ENCODE peak calls at places on chromosomes 6 and 20, in seven cellular contexts. V is spleen; F is breast epithelium; E is A673; Q is CD8-positive, alpha-beta T cell; G is ovary; K is SK-N-SH. N is an unnamed sample.

GRCh38 chr20:43916073-43916874 is 1.6 kb downstream of the TOX2 start:
- DNase-seq in F (no peak), G (no peak), E (peak; percentile 56), V (no peak), Q (no peak), K (peak; percentile 72), N (peak; percentile 85)

GRCh38 chr6:31070711-31071197 is 41.6 kb downstream of the C6orf15 start:
- DNase-seq in G (peak; percentile 55), K (no peak), E (peak; percentile 79), V (no peak), F (peak; percentile 53), Q (no peak), N (no peak)

GRCh38 chr6:56378966-56379608 is 131.7 kb upstream of the COL21A1 start:
- DNase-seq in Q (no peak), F (no peak), G (no peak), E (no peak), V (no peak), K (no peak), N (no peak)

GRCh38 chr6:30862156-30862875 is 22.0 kb upstream of the DDR1 start:
- DNase-seq in G (no peak), F (no peak), Q (no peak), V (no peak), E (no peak), K (no peak), N (no peak)

GRCh38 chr6:135488023-135488422 is 9.5 kb downstream of the AHI1 start:
- DNase-seq in E (peak; percentile 12), Q (no peak), K (no peak), G (no peak), F (no peak), V (no peak), N (no peak)

GRCh38 chr6:33049323-33049722 is 24.1 kb downstream of the HLA-DPA1 start:
- DNase-seq in Q (no peak), F (no peak), E (no peak), G (no peak), K (no peak), V (no peak), N (no peak)

GRCh38 chr6:72944660-72945059 is 280.6 kb downstream of the KHDC1L start:
- DNase-seq in E (no peak), Q (no peak), V (no peak), K (no peak), G (no peak), F (no peak), N (no peak)

GRCh38 chr6:35415065-35415880 is 36.9 kb upstream of the FANCE start:
- DNase-seq in F (peak; percentile 69), G (peak; percentile 81), K (peak; percentile 63), Q (no peak), V (no peak), E (peak; percentile 74), N (peak; percentile 45)

GRCh38 chr6:134035823-134036296 is 16.6 kb downstream of the SLC2A12 start:
- DNase-seq in E (no peak), Q (no peak), K (no peak), G (no peak), F (peak; percentile 58), V (no peak), N (no peak)

DNA sequence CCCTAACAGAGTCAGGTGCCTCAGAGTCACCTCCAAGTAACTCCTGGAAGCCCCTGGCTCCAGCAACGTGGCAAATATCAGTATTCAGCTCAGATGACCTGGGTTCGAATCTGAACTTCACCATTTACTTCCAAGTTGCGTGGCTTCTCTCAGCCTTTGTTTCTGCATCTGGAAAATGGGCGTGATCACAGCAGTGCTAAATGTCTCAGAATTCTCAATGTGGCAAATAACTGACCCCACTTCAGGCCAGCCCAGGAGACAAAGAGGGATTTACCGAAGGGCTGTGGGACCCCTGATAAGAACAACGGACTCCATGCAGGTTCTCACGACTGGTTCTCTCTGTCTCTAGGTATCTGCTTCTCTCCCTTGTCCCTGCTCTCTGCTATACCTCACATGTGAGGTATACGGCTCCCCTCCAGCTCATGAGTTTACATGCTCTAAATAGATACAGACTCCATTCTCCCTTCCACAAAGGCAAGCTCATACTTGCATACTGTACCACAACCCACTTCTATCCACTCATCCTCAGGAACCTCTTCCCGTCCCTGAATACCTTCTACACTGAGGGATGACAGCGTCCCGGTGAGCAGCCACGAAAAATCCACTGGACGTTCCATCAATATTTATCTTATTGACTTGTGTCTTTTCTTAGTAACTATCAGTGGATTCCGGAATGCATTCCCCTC is 84.1 kb downstream of the SNX5 start:
- DNase-seq in V (peak; percentile 39), K (no peak), E (no peak), Q (no peak), F (no peak), G (no peak), N (no peak)
- H3K4me1 ChIP-seq in V (peaks cover 19% of the 10 kb centered on the region), K (no peaks in the 10 kb centered on the region), E (no peaks in the 10 kb centered on the region), Q (no peaks in the 10 kb centered on the region), F (peaks cover 4% of the 10 kb centered on the region), G (peaks cover 3% of the 10 kb centered on the region), N (no peaks in the 10 kb centered on the region)

DNA sequence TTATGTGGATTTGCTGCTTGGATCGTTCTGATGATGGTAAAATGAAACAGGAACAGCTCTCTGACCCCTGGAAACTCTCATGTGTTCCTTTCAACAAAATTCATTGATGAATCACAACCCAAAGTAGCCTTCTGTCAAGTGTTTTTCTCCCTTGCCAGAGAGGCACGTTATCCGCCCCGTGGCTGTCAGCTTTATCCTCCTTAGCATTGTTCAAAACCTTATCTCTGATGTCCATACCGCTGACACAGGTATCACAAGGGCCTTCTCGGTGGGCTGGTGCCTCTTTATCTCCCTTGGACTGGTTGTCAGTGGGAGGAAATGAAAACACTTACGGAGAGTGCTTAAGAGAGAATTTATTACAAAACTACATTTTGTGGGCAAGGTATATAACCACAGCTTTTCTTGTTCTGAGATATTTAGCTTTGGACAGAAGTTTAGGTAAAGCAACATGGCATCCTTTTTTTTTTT is 84.9 kb downstream of the TIAM2 start:
- DNase-seq in V (no peak), E (no peak), G (no peak), Q (no peak), K (no peak), F (no peak), N (no peak)
- H3K4me1 ChIP-seq in V (no peaks in the 10 kb centered on the region), E (no peaks in the 10 kb centered on the region), G (peaks cover 9% of the 10 kb centered on the region), Q (no peaks in the 10 kb centered on the region), K (no peaks in the 10 kb centered on the region), F (no peaks in the 10 kb centered on the region), N (no peaks in the 10 kb centered on the region)

DNA sequence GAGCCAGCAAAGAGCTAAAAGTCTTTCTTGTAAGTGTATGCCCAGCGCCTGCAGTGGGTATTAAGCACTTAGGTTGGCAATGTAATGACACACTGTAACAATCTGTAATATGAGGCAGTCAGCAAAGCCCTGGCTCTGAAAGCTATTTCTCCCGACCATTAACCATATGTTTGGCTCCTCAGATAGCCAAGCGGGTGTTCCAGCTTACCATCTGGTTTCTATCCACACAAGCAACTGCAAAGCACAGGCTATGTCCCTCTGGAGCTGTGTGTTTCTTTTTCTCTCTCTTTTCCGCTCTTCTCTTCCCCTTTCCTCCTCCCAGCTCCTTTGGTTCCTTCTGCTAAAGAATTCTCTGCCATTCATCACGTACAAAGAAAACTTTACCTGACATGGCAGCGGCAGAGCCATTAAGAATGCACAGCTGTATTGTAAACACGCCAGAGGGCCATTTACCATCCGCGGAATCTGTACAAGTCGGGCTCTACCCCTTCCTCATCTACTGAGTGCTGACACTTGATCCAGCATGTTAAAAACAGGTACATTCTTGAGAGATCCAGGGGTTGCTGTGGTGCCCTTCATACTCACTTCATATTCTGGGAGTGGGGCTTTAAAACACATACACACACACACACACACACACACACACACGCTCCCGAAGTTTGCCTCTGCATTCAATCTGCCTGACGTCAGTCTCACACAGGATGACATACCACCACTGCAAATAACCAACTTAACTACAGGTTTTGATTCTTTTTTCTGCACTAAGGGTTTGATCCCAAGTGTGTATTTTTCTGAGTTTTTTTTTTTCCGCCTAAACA is 77.3 kb downstream of the BACH2 start:
- DNase-seq in E (peak; percentile 71), K (peak; percentile 64), F (peak; percentile 28), Q (no peak), V (no peak), G (peak; percentile 56), N (peak; percentile 21)
- H3K4me1 ChIP-seq in E (peaks cover 30% of the 10 kb centered on the region), K (peaks cover 34% of the 10 kb centered on the region), F (peaks cover 4% of the 10 kb centered on the region), Q (peaks cover 77% of the 10 kb centered on the region), V (peaks cover 52% of the 10 kb centered on the region), G (peaks cover 18% of the 10 kb centered on the region), N (peaks cover 40% of the 10 kb centered on the region)

DNA sequence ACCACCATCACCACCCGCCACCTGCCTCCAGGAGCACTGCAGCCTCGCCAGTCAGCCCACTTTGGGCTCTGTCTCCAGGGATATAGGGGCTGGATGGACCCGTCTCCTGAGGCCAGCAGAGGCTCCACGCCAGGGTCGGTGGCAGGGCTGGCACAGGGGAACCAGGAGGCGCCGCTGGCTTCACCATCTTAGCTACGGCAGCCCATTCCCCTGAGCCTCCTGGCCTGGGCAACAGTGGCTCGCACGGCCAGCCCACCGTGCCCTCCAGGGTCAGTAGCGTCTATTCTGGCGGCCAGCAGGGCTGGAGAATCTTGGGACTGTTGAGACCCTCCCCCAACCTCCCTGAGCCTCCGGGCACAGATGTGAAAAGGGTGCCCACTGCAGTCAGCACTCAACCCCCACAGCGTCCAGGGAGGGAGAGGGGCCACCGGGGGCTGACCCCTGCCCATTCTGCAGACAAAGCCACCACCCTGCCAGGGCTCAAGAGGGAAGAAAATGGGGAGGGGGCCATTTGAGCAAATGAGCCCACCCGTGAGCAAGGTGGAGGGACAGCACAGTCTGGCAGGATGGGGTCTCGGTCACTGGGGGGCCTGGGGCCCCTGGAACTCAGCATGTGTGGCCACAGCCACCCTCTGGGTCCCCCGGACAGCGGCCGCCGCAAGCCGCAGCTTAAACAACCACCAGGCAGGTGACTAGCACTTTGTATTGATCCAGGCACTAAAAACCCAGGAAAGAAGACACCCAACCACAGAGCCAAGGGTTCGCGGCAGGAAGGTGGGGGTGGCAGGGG is 28.7 kb downstream of the KCNQ2 start:
- DNase-seq in K (no peak), F (no peak), Q (no peak), V (no peak), G (no peak), E (no peak), N (peak; percentile 60)
- H3K4me1 ChIP-seq in K (no peaks in the 10 kb centered on the region), F (no peaks in the 10 kb centered on the region), Q (peaks cover 17% of the 10 kb centered on the region), V (peaks cover 13% of the 10 kb centered on the region), G (no peaks in the 10 kb centered on the region), E (no peaks in the 10 kb centered on the region), N (no peaks in the 10 kb centered on the region)

N was measured in upper lobe of left lung.